ENCODE peak calls at places on chromosomes 7 and 10, in five cellular contexts. One of them, this sample, is unnamed.

GRCh38 chr10:121281576-121281975 is 316.7 kb downstream of the FGFR2 start:
- DNase-seq in tibial artery: no peak
- DNase-seq in left ventricle myocardium inferior: no peak
- DNase-seq in pancreas: no peak
- DNase-seq in tibial nerve: no peak
- DNase-seq in this sample: no peak

GRCh38 chr7:3200504-3200903 is 100.5 kb upstream of the SDK1 start:
- DNase-seq in tibial nerve: no peak
- DNase-seq in left ventricle myocardium inferior: no peak
- DNase-seq in tibial artery: no peak
- DNase-seq in pancreas: peak; percentile 62
- DNase-seq in this sample: peak; percentile 15

GRCh38 chr10:35379226-35380137 is 43.2 kb downstream of the CCNY start:
- DNase-seq in tibial artery: peak; percentile 72
- DNase-seq in pancreas: no peak
- DNase-seq in tibial nerve: peak; percentile 32
- DNase-seq in left ventricle myocardium inferior: peak; percentile 50
- DNase-seq in this sample: no peak

GRCh38 chr7:75698358-75698757 is 40.4 kb downstream of the HIP1 start:
- DNase-seq in pancreas: no peak
- DNase-seq in tibial nerve: no peak
- DNase-seq in tibial artery: no peak
- DNase-seq in left ventricle myocardium inferior: no peak
- DNase-seq in this sample: no peak

GRCh38 chr7:36349626-36350025 is 40.0 kb upstream of the ANLN start:
- DNase-seq in tibial nerve: no peak
- DNase-seq in pancreas: no peak
- DNase-seq in left ventricle myocardium inferior: no peak
- DNase-seq in tibial artery: no peak
- DNase-seq in this sample: no peak

GRCh38 chr10:117980216-117980615 is 66.5 kb downstream of the RAB11FIP2 start:
- DNase-seq in tibial artery: no peak
- DNase-seq in tibial nerve: no peak
- DNase-seq in pancreas: no peak
- DNase-seq in left ventricle myocardium inferior: no peak
- DNase-seq in this sample: no peak

GRCh38 chr10:60883187-60883586 is 60.8 kb downstream of the RHOBTB1 start:
- DNase-seq in left ventricle myocardium inferior: no peak
- DNase-seq in pancreas: peak; percentile 21
- DNase-seq in tibial nerve: no peak
- DNase-seq in tibial artery: no peak
- DNase-seq in this sample: no peak

GRCh38 chr10:103885617-103886016 is 30.2 kb upstream of the SH3PXD2A start:
- DNase-seq in left ventricle myocardium inferior: no peak
- DNase-seq in tibial nerve: peak; percentile 33
- DNase-seq in tibial artery: no peak
- DNase-seq in pancreas: no peak
- DNase-seq in this sample: no peak

GRCh38 chr7:35029311-35029710 is 8.0 kb downstream of the DPY19L1 start:
- DNase-seq in tibial nerve: no peak
- DNase-seq in tibial artery: no peak
- DNase-seq in left ventricle myocardium inferior: no peak
- DNase-seq in pancreas: no peak
- DNase-seq in this sample: no peak

GRCh38 chr10:5343979-5344378 is 20.8 kb upstream of the UCN3 start:
- DNase-seq in pancreas: no peak
- DNase-seq in left ventricle myocardium inferior: no peak
- DNase-seq in tibial nerve: no peak
- DNase-seq in tibial artery: no peak
- DNase-seq in this sample: no peak

GRCh38 chr10:18737236-18737635 is 78.0 kb downstream of the ARL5B start:
- DNase-seq in pancreas: no peak
- DNase-seq in left ventricle myocardium inferior: no peak
- DNase-seq in tibial nerve: no peak
- DNase-seq in tibial artery: no peak
- DNase-seq in this sample: no peak

GRCh38 chr7:38951213-38951612 is 26.5 kb upstream of the POU6F2 start:
- DNase-seq in left ventricle myocardium inferior: no peak
- DNase-seq in tibial artery: no peak
- DNase-seq in pancreas: no peak
- DNase-seq in tibial nerve: no peak
- DNase-seq in this sample: no peak

GRCh38 chr10:37067576-37067975 is 57.8 kb upstream of the ANKRD30A start:
- DNase-seq in tibial nerve: no peak
- DNase-seq in left ventricle myocardium inferior: no peak
- DNase-seq in pancreas: no peak
- DNase-seq in tibial artery: no peak
- DNase-seq in this sample: no peak

GRCh38 chr7:48089415-48089975 is 430 bp downstream of the UPP1 start:
- DNase-seq in left ventricle myocardium inferior: no peak
- DNase-seq in pancreas: no peak
- DNase-seq in tibial nerve: no peak
- DNase-seq in tibial artery: no peak
- DNase-seq in this sample: no peak

GRCh38 chr10:128473396-128473795 is 347.2 kb upstream of the MKI67 start:
- DNase-seq in tibial artery: no peak
- DNase-seq in tibial nerve: no peak
- DNase-seq in pancreas: no peak
- DNase-seq in left ventricle myocardium inferior: no peak
- DNase-seq in this sample: no peak

GRCh38 chr7:105388373-105389089 is at the start of gene SRPK2:
- DNase-seq in pancreas: peak; percentile 78
- DNase-seq in tibial artery: peak; percentile 83
- DNase-seq in left ventricle myocardium inferior: peak; percentile 84
- DNase-seq in tibial nerve: peak; percentile 40
- DNase-seq in this sample: peak; percentile 71

GRCh38 chr10:132584081-132584480 is 46.5 kb downstream of the INPP5A start:
- DNase-seq in left ventricle myocardium inferior: no peak
- DNase-seq in tibial nerve: no peak
- DNase-seq in pancreas: no peak
- DNase-seq in tibial artery: no peak
- DNase-seq in this sample: no peak

GRCh38 chr10:22629843-22630228 is 84.5 kb downstream of the PIP4K2A start:
- DNase-seq in left ventricle myocardium inferior: no peak
- DNase-seq in tibial artery: no peak
- DNase-seq in tibial nerve: no peak
- DNase-seq in pancreas: no peak
- DNase-seq in this sample: no peak

GRCh38 chr10:95268438-95268837 is 22.4 kb downstream of the PDLIM1 start:
- DNase-seq in tibial nerve: no peak
- DNase-seq in pancreas: peak; percentile 38
- DNase-seq in left ventricle myocardium inferior: peak; percentile 50
- DNase-seq in tibial artery: peak; percentile 74
- DNase-seq in this sample: no peak

GRCh38 chr7:143240323-143241168 is 18.7 kb downstream of the TAS2R40 start:
- DNase-seq in pancreas: peak; percentile 56
- DNase-seq in tibial nerve: peak; percentile 77
- DNase-seq in left ventricle myocardium inferior: peak; percentile 39
- DNase-seq in tibial artery: peak; percentile 76
- DNase-seq in this sample: no peak

GRCh38 chr7:47394751-47395252 is 187.1 kb downstream of the TNS3 start:
- DNase-seq in tibial artery: peak; percentile 45
- DNase-seq in tibial nerve: no peak
- DNase-seq in left ventricle myocardium inferior: no peak
- DNase-seq in pancreas: no peak
- DNase-seq in this sample: no peak

GRCh38 chr10:23540401-23540800 is 101.5 kb downstream of the OTUD1 start:
- DNase-seq in left ventricle myocardium inferior: no peak
- DNase-seq in tibial nerve: no peak
- DNase-seq in pancreas: no peak
- DNase-seq in tibial artery: no peak
- DNase-seq in this sample: no peak

GRCh38 chr7:128688492-128688891 is 16.4 kb downstream of the GARIN1A start:
- DNase-seq in left ventricle myocardium inferior: no peak
- DNase-seq in tibial artery: no peak
- DNase-seq in pancreas: no peak
- DNase-seq in tibial nerve: no peak
- DNase-seq in this sample: no peak

GRCh38 chr7:51276091-51276605 is 40.5 kb downstream of the COBL start:
- DNase-seq in pancreas: no peak
- DNase-seq in left ventricle myocardium inferior: no peak
- DNase-seq in tibial artery: no peak
- DNase-seq in tibial nerve: no peak
- DNase-seq in this sample: no peak

GRCh38 chr10:111126981-111127848 is 50.4 kb downstream of the ADRA2A start:
- DNase-seq in tibial artery: no peak
- DNase-seq in left ventricle myocardium inferior: no peak
- DNase-seq in pancreas: no peak
- DNase-seq in tibial nerve: no peak
- DNase-seq in this sample: no peak

GRCh38 chr10:124459395-124459794 is 2.2 kb upstream of the LHPP start:
- DNase-seq in pancreas: no peak
- DNase-seq in tibial artery: no peak
- DNase-seq in tibial nerve: no peak
- DNase-seq in left ventricle myocardium inferior: no peak
- DNase-seq in this sample: no peak

GRCh38 chr10:79434223-79434687 is 11.2 kb downstream of the ZCCHC24 start:
- DNase-seq in left ventricle myocardium inferior: no peak
- DNase-seq in tibial artery: peak; percentile 59
- DNase-seq in tibial nerve: no peak
- DNase-seq in pancreas: no peak
- DNase-seq in this sample: no peak

GRCh38 chr7:125099519-125099918 is 169.9 kb upstream of the POT1 start:
- DNase-seq in pancreas: no peak
- DNase-seq in tibial artery: no peak
- DNase-seq in left ventricle myocardium inferior: no peak
- DNase-seq in tibial nerve: no peak
- DNase-seq in this sample: no peak

DNA sequence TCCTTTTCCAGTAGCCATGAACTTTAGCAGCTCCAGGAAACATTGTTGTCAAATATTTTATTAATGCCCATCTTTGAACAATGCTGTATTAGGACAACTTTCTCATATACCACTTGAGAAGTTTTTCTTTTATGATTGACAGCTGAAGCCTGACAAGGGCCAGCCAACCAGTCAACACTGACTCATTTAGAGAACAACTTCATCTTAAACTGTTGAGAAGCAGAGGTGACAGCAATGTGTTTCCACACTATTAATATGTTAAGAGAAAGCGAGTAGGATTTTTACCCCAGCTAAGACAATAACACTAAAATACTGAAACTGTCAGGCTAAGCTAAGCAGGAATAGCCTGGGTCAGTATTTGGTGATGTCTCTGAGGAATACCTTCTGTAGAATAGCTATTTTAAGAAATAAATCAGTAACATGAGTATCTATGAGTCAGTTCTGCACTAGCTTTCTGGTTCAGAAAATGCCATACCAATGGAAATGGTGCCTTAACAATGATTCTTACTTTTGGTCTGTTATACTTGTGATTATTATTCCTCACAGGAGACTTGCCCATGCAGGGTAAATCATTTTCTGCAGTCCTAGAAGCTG is 168.8 kb upstream of the POT1 start:
- DNase-seq in pancreas: no peak
- DNase-seq in tibial artery: no peak
- DNase-seq in tibial nerve: no peak
- DNase-seq in left ventricle myocardium inferior: no peak
- DNase-seq in this sample: no peak
- H3K4me1 ChIP-seq in pancreas: no peaks in the 10 kb centered on the region
- H3K4me1 ChIP-seq in tibial artery: no peaks in the 10 kb centered on the region
- H3K4me1 ChIP-seq in tibial nerve: no peaks in the 10 kb centered on the region
- H3K4me1 ChIP-seq in left ventricle myocardium inferior: no peaks in the 10 kb centered on the region
- H3K4me1 ChIP-seq in this sample: no peaks in the 10 kb centered on the region

GRCh38 chr7:158819571-158820203 is 9.6 kb downstream of the ESYT2 start:
- DNase-seq in left ventricle myocardium inferior: no peak
- DNase-seq in tibial nerve: no peak
- DNase-seq in pancreas: no peak
- DNase-seq in tibial artery: no peak
- DNase-seq in this sample: no peak

GRCh38 chr7:158821173-158822021 is 7.9 kb downstream of the ESYT2 start:
- DNase-seq in pancreas: no peak
- DNase-seq in left ventricle myocardium inferior: no peak
- DNase-seq in tibial nerve: peak; percentile 46
- DNase-seq in tibial artery: no peak
- DNase-seq in this sample: no peak

GRCh38 chr7:158818325-158819213 is 10.7 kb downstream of the ESYT2 start:
- DNase-seq in pancreas: peak; percentile 78
- DNase-seq in left ventricle myocardium inferior: peak; percentile 87
- DNase-seq in tibial nerve: peak; percentile 71
- DNase-seq in tibial artery: peak; percentile 95
- DNase-seq in this sample: peak; percentile 97

GRCh38 chr7:158824028-158824427 is 5.3 kb downstream of the ESYT2 start:
- DNase-seq in pancreas: no peak
- DNase-seq in tibial nerve: no peak
- DNase-seq in tibial artery: no peak
- DNase-seq in left ventricle myocardium inferior: no peak
- DNase-seq in this sample: no peak

DNA sequence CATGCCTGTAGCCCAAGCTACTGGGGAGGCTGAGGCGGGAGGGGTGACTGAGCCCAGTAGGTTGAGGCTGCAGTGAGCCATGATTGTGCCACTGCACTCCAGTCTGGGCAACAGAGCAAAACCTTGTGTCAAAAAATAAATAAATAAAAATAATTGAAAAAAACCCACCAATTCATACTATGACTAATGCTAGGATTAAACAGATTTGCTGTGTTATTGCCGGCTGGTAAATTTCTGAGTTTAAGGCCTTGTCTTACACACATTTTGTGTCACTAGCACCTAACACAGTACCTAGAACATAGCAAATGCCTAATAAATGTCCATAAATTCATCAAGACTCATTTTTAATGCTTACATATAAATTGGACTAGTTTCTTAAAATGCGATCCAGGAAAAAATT is 8.7 kb downstream of the ESYT2 start:
- DNase-seq in tibial artery: no peak
- DNase-seq in tibial nerve: no peak
- DNase-seq in pancreas: no peak
- DNase-seq in left ventricle myocardium inferior: no peak
- DNase-seq in this sample: no peak
- H3K4me3 ChIP-seq in tibial artery: no peak overlapping the region
- H3K4me3 ChIP-seq in tibial nerve: no peak overlapping the region
- H3K4me3 ChIP-seq in pancreas: no peak overlapping the region
- H3K4me3 ChIP-seq in left ventricle myocardium inferior: peak overlapping the region; percentile 36
- H3K4me3 ChIP-seq in this sample: no peak overlapping the region

GRCh38 chr10:130713731-130714130 is 577.5 kb downstream of the GLRX3 start:
- DNase-seq in tibial nerve: no peak
- DNase-seq in tibial artery: peak; percentile 51
- DNase-seq in left ventricle myocardium inferior: no peak
- DNase-seq in pancreas: no peak
- DNase-seq in this sample: no peak
- H3K4me1 ChIP-seq in tibial nerve: no peaks in the 10 kb centered on the region
- H3K4me1 ChIP-seq in tibial artery: no peaks in the 10 kb centered on the region
- H3K4me1 ChIP-seq in left ventricle myocardium inferior: no peaks in the 10 kb centered on the region
- H3K4me1 ChIP-seq in pancreas: peaks cover 5% of the 10 kb centered on the region
- H3K4me1 ChIP-seq in this sample: no peaks in the 10 kb centered on the region

DNA sequence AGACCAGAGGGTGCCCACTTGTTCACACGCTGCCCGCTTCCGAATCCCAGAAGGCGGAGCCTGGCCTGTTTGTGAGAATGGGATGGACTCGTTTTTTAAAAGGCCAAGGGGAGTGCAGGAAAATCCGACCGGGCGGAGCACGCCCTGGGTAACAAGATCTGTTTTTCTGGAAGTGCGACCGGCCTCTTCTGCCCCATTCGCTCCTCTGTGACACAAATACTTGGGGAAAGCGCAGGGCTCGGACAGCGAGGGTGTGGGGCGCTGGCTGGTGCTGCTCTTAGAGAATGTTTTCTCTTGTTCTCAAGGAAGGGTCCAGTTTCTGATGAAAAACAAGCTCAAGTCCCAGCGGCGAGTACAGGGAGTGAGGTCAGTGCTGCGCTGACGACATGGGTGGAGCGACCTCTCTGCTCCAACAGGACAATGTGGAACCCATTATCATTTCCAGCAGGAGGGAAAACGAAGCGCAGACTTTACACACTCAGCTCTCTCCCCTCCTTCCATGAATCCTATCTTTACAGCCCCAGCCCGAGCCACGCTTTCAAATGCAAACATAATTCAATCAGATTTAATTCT is 1.3 kb downstream of the RADIL start:
- DNase-seq in tibial artery: peak; percentile 84
- DNase-seq in tibial nerve: peak; percentile 82
- DNase-seq in left ventricle myocardium inferior: peak; percentile 72
- DNase-seq in pancreas: no peak
- DNase-seq in this sample: peak; percentile 40
- H3K4me3 ChIP-seq in tibial artery: peak overlapping the region; percentile 61
- H3K4me3 ChIP-seq in tibial nerve: peak overlapping the region; percentile 80
- H3K4me3 ChIP-seq in left ventricle myocardium inferior: peak overlapping the region; percentile 85
- H3K4me3 ChIP-seq in pancreas: no peak overlapping the region
- H3K4me3 ChIP-seq in this sample: no peak overlapping the region